ENCODE peak calls at places on chromosome 22, in nine cellular contexts. One of them, this sample, is unnamed.

GRCh38 chr22:37559901-37560681 is at the start of gene CDC42EP1:
- DNase-seq in GM23248: peak; percentile 82
- DNase-seq in psoas muscle: peak; percentile 75
- DNase-seq in hepatic stellate cell: peak; percentile 80
- DNase-seq in endothelial cell: peak; percentile 51
- DNase-seq in GM20000: peak; percentile 52
- DNase-seq in non-pigmented ciliary epithelial cell: no peak
- DNase-seq in iris pigment epithelial cell: peak; percentile 55
- DNase-seq in AG09309: no peak
- DNase-seq in this sample: no peak

GRCh38 chr22:29060251-29060650 is 1.4 kb downstream of the C22orf31 start:
- DNase-seq in psoas muscle: no peak
- DNase-seq in non-pigmented ciliary epithelial cell: no peak
- DNase-seq in endothelial cell: no peak
- DNase-seq in GM23248: no peak
- DNase-seq in iris pigment epithelial cell: no peak
- DNase-seq in GM20000: no peak
- DNase-seq in AG09309: no peak
- DNase-seq in hepatic stellate cell: no peak
- DNase-seq in this sample: no peak

GRCh38 chr22:27060188-27060587 is 402.8 kb downstream of the MIAT start:
- DNase-seq in non-pigmented ciliary epithelial cell: no peak
- DNase-seq in psoas muscle: no peak
- DNase-seq in GM20000: no peak
- DNase-seq in hepatic stellate cell: no peak
- DNase-seq in iris pigment epithelial cell: no peak
- DNase-seq in GM23248: no peak
- DNase-seq in endothelial cell: no peak
- DNase-seq in AG09309: no peak
- DNase-seq in this sample: no peak

GRCh38 chr22:24965822-24966626 is 13.5 kb downstream of the KIAA1671 start:
- DNase-seq in endothelial cell: no peak
- DNase-seq in GM23248: no peak
- DNase-seq in hepatic stellate cell: no peak
- DNase-seq in iris pigment epithelial cell: no peak
- DNase-seq in GM20000: no peak
- DNase-seq in AG09309: no peak
- DNase-seq in psoas muscle: peak; percentile 70
- DNase-seq in non-pigmented ciliary epithelial cell: no peak
- DNase-seq in this sample: peak; percentile 41

GRCh38 chr22:32866953-32867352 is 65.4 kb downstream of the TIMP3 start:
- DNase-seq in GM20000: no peak
- DNase-seq in GM23248: peak; percentile 24
- DNase-seq in endothelial cell: no peak
- DNase-seq in non-pigmented ciliary epithelial cell: no peak
- DNase-seq in hepatic stellate cell: no peak
- DNase-seq in iris pigment epithelial cell: no peak
- DNase-seq in AG09309: no peak
- DNase-seq in psoas muscle: no peak
- DNase-seq in this sample: no peak

GRCh38 chr22:49051491-49052022 is 776.1 kb downstream of the BRD1 start:
- DNase-seq in iris pigment epithelial cell: no peak
- DNase-seq in psoas muscle: no peak
- DNase-seq in GM23248: no peak
- DNase-seq in AG09309: no peak
- DNase-seq in GM20000: no peak
- DNase-seq in non-pigmented ciliary epithelial cell: no peak
- DNase-seq in hepatic stellate cell: no peak
- DNase-seq in endothelial cell: no peak
- DNase-seq in this sample: no peak

GRCh38 chr22:26722159-26722558 is 64.8 kb downstream of the MIAT start:
- DNase-seq in GM23248: peak; percentile 85
- DNase-seq in AG09309: no peak
- DNase-seq in psoas muscle: no peak
- DNase-seq in endothelial cell: no peak
- DNase-seq in hepatic stellate cell: peak; percentile 29
- DNase-seq in GM20000: no peak
- DNase-seq in iris pigment epithelial cell: peak; percentile 23
- DNase-seq in non-pigmented ciliary epithelial cell: no peak
- DNase-seq in this sample: no peak

GRCh38 chr22:38937541-38937940 is 19.9 kb upstream of the APOBEC3A start:
- DNase-seq in GM20000: no peak
- DNase-seq in hepatic stellate cell: no peak
- DNase-seq in non-pigmented ciliary epithelial cell: no peak
- DNase-seq in psoas muscle: no peak
- DNase-seq in GM23248: no peak
- DNase-seq in endothelial cell: no peak
- DNase-seq in AG09309: no peak
- DNase-seq in iris pigment epithelial cell: no peak
- DNase-seq in this sample: no peak

GRCh38 chr22:45296628-45297297 is 12.0 kb downstream of the UPK3A start:
- DNase-seq in GM23248: no peak
- DNase-seq in endothelial cell: no peak
- DNase-seq in GM20000: no peak
- DNase-seq in psoas muscle: no peak
- DNase-seq in AG09309: no peak
- DNase-seq in iris pigment epithelial cell: no peak
- DNase-seq in non-pigmented ciliary epithelial cell: no peak
- DNase-seq in hepatic stellate cell: no peak
- DNase-seq in this sample: no peak

This sample was measured in tibial nerve.